ENCODE peak calls at places on chromosomes 16 and 17, in seven cellular contexts. One of them, this sample, is unnamed. For H3K4me1, the result is how much of the 10 kb centered on the place peaks cover.

GRCh38 chr16:85166699-85167588 is 54.7 kb upstream of the CIBAR2 start:
- DNase-seq in HCT116: no peak
- DNase-seq in breast epithelium: no peak
- DNase-seq in spleen: no peak
- DNase-seq in stomach: no peak
- DNase-seq in vagina: no peak
- DNase-seq in upper lobe of left lung: no peak
- DNase-seq in this sample: no peak

GRCh38 chr16:84821179-84821578 is 1.4 kb downstream of the CRISPLD2 start:
- DNase-seq in vagina: no peak
- DNase-seq in breast epithelium: no peak
- DNase-seq in upper lobe of left lung: no peak
- DNase-seq in HCT116: no peak
- DNase-seq in spleen: no peak
- DNase-seq in stomach: no peak
- DNase-seq in this sample: no peak

GRCh38 chr16:28883221-28883996 is 5.1 kb downstream of the ATP2A1 start:
- DNase-seq in spleen: peak
- DNase-seq in upper lobe of left lung: no peak
- DNase-seq in HCT116: no peak
- DNase-seq in vagina: no peak
- DNase-seq in stomach: no peak
- DNase-seq in breast epithelium: no peak
- DNase-seq in this sample: no peak

GRCh38 chr16:20647736-20648135 is 49.7 kb downstream of the ACSM1 start:
- DNase-seq in stomach: no peak
- DNase-seq in HCT116: no peak
- DNase-seq in vagina: no peak
- DNase-seq in upper lobe of left lung: no peak
- DNase-seq in breast epithelium: no peak
- DNase-seq in spleen: no peak
- DNase-seq in this sample: no peak

GRCh38 chr16:6562985-6563384 is 769.7 kb upstream of the RBFOX1 start:
- DNase-seq in spleen: no peak
- DNase-seq in stomach: no peak
- DNase-seq in HCT116: no peak
- DNase-seq in upper lobe of left lung: no peak
- DNase-seq in breast epithelium: no peak
- DNase-seq in vagina: no peak
- DNase-seq in this sample: no peak

GRCh38 chr17:83189673-83190385 is 110.4 kb downstream of the METRNL start:
- DNase-seq in upper lobe of left lung: peak
- DNase-seq in breast epithelium: peak
- DNase-seq in spleen: peak
- DNase-seq in vagina: no peak
- DNase-seq in HCT116: no peak
- DNase-seq in stomach: peak
- DNase-seq in this sample: peak

GRCh38 chr16:2745961-2746360 is 6.5 kb upstream of the SRRM2 start:
- DNase-seq in spleen: peak
- DNase-seq in upper lobe of left lung: no peak
- DNase-seq in breast epithelium: no peak
- DNase-seq in stomach: no peak
- DNase-seq in vagina: no peak
- DNase-seq in HCT116: no peak
- DNase-seq in this sample: no peak

GRCh38 chr17:52754838-52755237 is 596.3 kb upstream of the CA10 start:
- DNase-seq in breast epithelium: no peak
- DNase-seq in stomach: no peak
- DNase-seq in HCT116: no peak
- DNase-seq in vagina: no peak
- DNase-seq in spleen: no peak
- DNase-seq in upper lobe of left lung: no peak
- DNase-seq in this sample: no peak

GRCh38 chr16:72400257-72401078 is 228.5 kb upstream of the PMFBP1 start:
- DNase-seq in stomach: no peak
- DNase-seq in breast epithelium: no peak
- DNase-seq in upper lobe of left lung: peak
- DNase-seq in HCT116: peak
- DNase-seq in spleen: no peak
- DNase-seq in vagina: no peak
- DNase-seq in this sample: peak

GRCh38 chr17:9259419-9259818 is 238.1 kb downstream of the NTN1 start:
- DNase-seq in upper lobe of left lung: no peak
- DNase-seq in breast epithelium: no peak
- DNase-seq in vagina: no peak
- DNase-seq in spleen: no peak
- DNase-seq in HCT116: no peak
- DNase-seq in stomach: no peak
- DNase-seq in this sample: no peak

GRCh38 chr16:55499951-55500350 is 8.9 kb upstream of the LPCAT2 start:
- DNase-seq in upper lobe of left lung: no peak
- DNase-seq in breast epithelium: no peak
- DNase-seq in HCT116: peak
- DNase-seq in vagina: peak
- DNase-seq in stomach: no peak
- DNase-seq in spleen: no peak
- DNase-seq in this sample: no peak

GRCh38 chr16:27703545-27703944 is 153.6 kb downstream of the KATNIP start:
- DNase-seq in vagina: no peak
- DNase-seq in upper lobe of left lung: peak
- DNase-seq in stomach: no peak
- DNase-seq in HCT116: no peak
- DNase-seq in breast epithelium: no peak
- DNase-seq in spleen: peak
- DNase-seq in this sample: no peak

GRCh38 chr16:3706253-3707145 is 10.8 kb downstream of the TRAP1 start:
- DNase-seq in upper lobe of left lung: no peak
- DNase-seq in vagina: no peak
- DNase-seq in spleen: no peak
- DNase-seq in HCT116: no peak
- DNase-seq in breast epithelium: no peak
- DNase-seq in stomach: no peak
- DNase-seq in this sample: no peak

GRCh38 chr16:68236804-68237242 is 896 bp upstream of the ESRP2 start:
- DNase-seq in HCT116: no peak
- DNase-seq in upper lobe of left lung: no peak
- DNase-seq in spleen: no peak
- DNase-seq in vagina: no peak
- DNase-seq in breast epithelium: no peak
- DNase-seq in stomach: no peak
- DNase-seq in this sample: peak

GRCh38 chr17:12342609-12343248 is 322.1 kb downstream of the MAP2K4 start:
- DNase-seq in stomach: peak
- DNase-seq in vagina: no peak
- DNase-seq in upper lobe of left lung: no peak
- DNase-seq in spleen: no peak
- DNase-seq in HCT116: peak
- DNase-seq in breast epithelium: no peak
- DNase-seq in this sample: no peak

GRCh38 chr17:40530988-40531971 is 29.9 kb upstream of the TNS4 start:
- DNase-seq in vagina: no peak
- DNase-seq in stomach: no peak
- DNase-seq in HCT116: no peak
- DNase-seq in spleen: peak
- DNase-seq in breast epithelium: peak
- DNase-seq in upper lobe of left lung: no peak
- DNase-seq in this sample: no peak

GRCh38 chr16:21563676-21564075 is 35.7 kb upstream of the METTL9 start:
- DNase-seq in upper lobe of left lung: no peak
- DNase-seq in breast epithelium: peak
- DNase-seq in stomach: no peak
- DNase-seq in spleen: peak
- DNase-seq in vagina: no peak
- DNase-seq in HCT116: no peak
- DNase-seq in this sample: no peak

GRCh38 chr17:2442166-2442565 is 41.3 kb upstream of the MNT start:
- DNase-seq in upper lobe of left lung: no peak
- DNase-seq in stomach: no peak
- DNase-seq in vagina: no peak
- DNase-seq in breast epithelium: no peak
- DNase-seq in spleen: no peak
- DNase-seq in HCT116: no peak
- DNase-seq in this sample: no peak

GRCh38 chr16:4692460-4693295 is 684 bp upstream of the NUDT16L1 start:
- DNase-seq in upper lobe of left lung: no peak
- DNase-seq in spleen: peak
- DNase-seq in stomach: no peak
- DNase-seq in vagina: no peak
- DNase-seq in HCT116: no peak
- DNase-seq in breast epithelium: no peak
- DNase-seq in this sample: no peak

GRCh38 chr17:1649844-1650409 is at the start of gene RILP:
- DNase-seq in breast epithelium: peak
- DNase-seq in vagina: peak
- DNase-seq in spleen: peak
- DNase-seq in upper lobe of left lung: peak
- DNase-seq in HCT116: peak
- DNase-seq in stomach: peak
- DNase-seq in this sample: peak

GRCh38 chr16:14608604-14609003 is 21.5 kb downstream of the PARN start:
- DNase-seq in upper lobe of left lung: no peak
- DNase-seq in vagina: no peak
- DNase-seq in HCT116: no peak
- DNase-seq in spleen: no peak
- DNase-seq in breast epithelium: no peak
- DNase-seq in stomach: no peak
- DNase-seq in this sample: no peak

GRCh38 chr17:18186271-18186982 is 2.8 kb downstream of the ALKBH5 start:
- DNase-seq in breast epithelium: no peak
- DNase-seq in upper lobe of left lung: no peak
- DNase-seq in stomach: no peak
- DNase-seq in vagina: no peak
- DNase-seq in HCT116: no peak
- DNase-seq in spleen: no peak
- DNase-seq in this sample: no peak

GRCh38 chr17:47857551-47858410 is 6.8 kb upstream of the SP6 start:
- DNase-seq in vagina: no peak
- DNase-seq in spleen: peak
- DNase-seq in breast epithelium: no peak
- DNase-seq in upper lobe of left lung: no peak
- DNase-seq in stomach: no peak
- DNase-seq in HCT116: no peak
- DNase-seq in this sample: no peak

GRCh38 chr17:46158323-46159296 is 34.6 kb downstream of the KANSL1 start:
- DNase-seq in vagina: no peak
- DNase-seq in HCT116: no peak
- DNase-seq in stomach: no peak
- DNase-seq in upper lobe of left lung: no peak
- DNase-seq in spleen: no peak
- DNase-seq in breast epithelium: no peak
- DNase-seq in this sample: no peak
- H3K4me1 ChIP-seq in vagina: half or more
- H3K4me1 ChIP-seq in HCT116: under half
- H3K4me1 ChIP-seq in stomach: half or more
- H3K4me1 ChIP-seq in upper lobe of left lung: half or more
- H3K4me1 ChIP-seq in spleen: half or more
- H3K4me1 ChIP-seq in breast epithelium: under half
- H3K4me1 ChIP-seq in this sample: under half

DNA sequence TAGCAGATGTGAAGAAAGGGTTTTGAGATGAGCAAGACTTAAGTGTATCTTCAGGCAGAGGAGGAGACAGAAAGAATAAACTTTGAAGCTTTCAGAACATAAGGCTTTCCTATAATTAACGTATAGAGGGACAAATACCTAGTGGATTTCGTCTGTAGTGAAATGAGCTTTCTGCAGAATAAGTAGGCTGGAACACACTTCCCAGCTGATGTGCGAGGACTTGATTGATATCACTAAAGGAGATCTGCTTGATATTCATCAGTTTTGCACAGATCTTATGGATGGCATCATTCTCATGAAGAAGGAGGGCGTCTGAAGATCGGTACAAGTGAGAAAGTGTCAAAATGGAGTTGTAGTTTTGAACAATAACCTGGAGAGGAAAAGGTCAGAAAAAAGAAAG is 14.8 kb downstream of the TUBD1 start:
- DNase-seq in upper lobe of left lung: no peak
- DNase-seq in vagina: no peak
- DNase-seq in stomach: no peak
- DNase-seq in spleen: no peak
- DNase-seq in breast epithelium: no peak
- DNase-seq in HCT116: no peak
- DNase-seq in this sample: no peak
- TF ChIP-seq POLR2A in upper lobe of left lung: no peak
- TF ChIP-seq POLR2A in vagina: no peak
- TF ChIP-seq POLR2A in stomach: no peak
- TF ChIP-seq POLR2A in spleen: no peak
- TF ChIP-seq POLR2A in breast epithelium: no peak
- TF ChIP-seq POLR2A in HCT116: no peak
- TF ChIP-seq POLR2A in this sample: no peak

DNA sequence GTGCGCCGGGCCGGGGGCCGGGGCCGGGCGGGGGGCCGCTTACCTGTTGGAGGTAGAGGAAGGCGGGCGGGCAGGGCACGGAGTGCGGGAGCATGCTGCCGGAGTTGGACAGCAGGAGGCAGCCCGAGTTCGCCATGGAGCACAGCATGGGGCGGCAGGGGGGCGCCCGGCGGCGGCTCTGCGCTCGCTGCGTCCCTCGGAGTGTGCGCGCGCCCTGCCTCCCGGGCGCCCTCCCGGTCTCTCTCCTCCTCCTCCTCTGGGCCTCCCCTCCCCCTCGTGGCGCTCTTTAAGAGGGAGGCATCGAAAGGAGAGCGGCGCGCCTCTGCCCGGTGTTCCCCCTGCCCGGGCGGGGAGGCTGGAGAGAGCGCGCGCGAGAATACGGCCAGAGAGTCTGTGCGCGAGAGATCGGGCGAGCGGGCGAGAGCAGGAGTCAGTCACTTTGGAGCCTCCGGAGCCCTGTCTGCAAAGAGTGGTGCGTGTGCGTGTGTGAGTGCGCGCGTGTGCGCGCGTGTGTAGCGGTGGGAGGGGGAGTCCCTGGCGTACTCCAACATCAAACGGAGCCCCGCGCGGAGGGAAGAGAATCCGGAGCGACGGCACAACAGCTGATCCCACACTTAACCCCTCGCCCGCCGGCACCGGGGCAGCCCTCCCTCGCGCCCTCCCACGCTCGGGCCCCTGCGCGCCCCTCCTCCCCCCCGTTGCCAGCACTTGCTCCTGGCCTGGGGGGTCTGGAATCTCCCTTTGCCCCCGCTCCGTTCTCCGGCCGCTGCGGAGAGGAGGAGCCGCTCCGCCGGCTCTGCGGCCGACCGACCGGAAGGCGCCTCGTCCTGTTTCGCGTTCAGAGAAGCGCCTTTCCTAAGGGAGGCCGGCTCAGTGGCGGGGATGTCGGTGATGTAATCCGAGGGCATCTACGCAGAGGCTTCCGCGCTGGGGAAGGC is 108.9 kb downstream of the ENGASE start:
- DNase-seq in vagina: no peak
- DNase-seq in stomach: no peak
- DNase-seq in spleen: no peak
- DNase-seq in upper lobe of left lung: no peak
- DNase-seq in breast epithelium: no peak
- DNase-seq in HCT116: no peak
- DNase-seq in this sample: no peak
- TF ChIP-seq POLR2AphosphoS5 in vagina: no peak
- TF ChIP-seq POLR2AphosphoS5 in stomach: no peak
- TF ChIP-seq POLR2AphosphoS5 in spleen: no peak
- TF ChIP-seq POLR2AphosphoS5 in upper lobe of left lung: no peak
- TF ChIP-seq POLR2AphosphoS5 in breast epithelium: no peak
- TF ChIP-seq POLR2AphosphoS5 in HCT116: no peak
- TF ChIP-seq POLR2AphosphoS5 in this sample: no peak

DNA sequence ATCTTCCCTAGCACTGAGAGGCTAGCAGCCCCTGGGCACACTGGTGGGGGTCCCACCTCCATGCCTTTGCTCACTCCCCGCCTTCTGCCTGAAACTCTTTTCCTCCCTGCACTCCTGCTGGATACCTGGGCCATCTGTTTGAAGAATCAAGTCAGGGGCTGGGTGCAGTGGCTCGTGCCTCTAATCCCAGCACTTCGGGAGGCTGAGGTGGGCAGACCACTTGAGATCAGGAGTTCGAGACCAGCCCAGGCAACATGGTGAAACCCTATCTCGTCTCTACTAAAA is 15.7 kb downstream of the FOXJ1 start:
- DNase-seq in stomach: no peak
- DNase-seq in vagina: peak
- DNase-seq in breast epithelium: no peak
- DNase-seq in HCT116: no peak
- DNase-seq in upper lobe of left lung: no peak
- DNase-seq in spleen: no peak
- DNase-seq in this sample: no peak
- H3K4me1 ChIP-seq in stomach: under half
- H3K4me1 ChIP-seq in vagina: under half
- H3K4me1 ChIP-seq in breast epithelium: under half
- H3K4me1 ChIP-seq in HCT116: under half
- H3K4me1 ChIP-seq in upper lobe of left lung: under half
- H3K4me1 ChIP-seq in spleen: under half
- H3K4me1 ChIP-seq in this sample: under half

This sample was measured in prostate gland.